ENCODE peak calls at places on chromosomes 6 and 20, in four cellular contexts. Y is substantia nigra, L is body of pancreas, O is A172. N is an unnamed sample.

GRCh38 chr20:10998476-10998875 is 324.7 kb upstream of the JAG1 start:
- DNase-seq in Y (no peak), L (no peak), O (no peak), N (no peak)

GRCh38 chr20:1809121-1809520 is 86.1 kb upstream of the SIRPA start:
- DNase-seq in Y (no peak), L (no peak), O (peak; percentile 95), N (no peak)

GRCh38 chr6:9543649-9544048 is 871.2 kb downstream of the TFAP2A start:
- DNase-seq in Y (no peak), L (no peak), O (peak; percentile 23), N (no peak)

GRCh38 chr20:49276201-49276894 is 1.5 kb downstream of the ZNFX1 start:
- DNase-seq in Y (no peak), L (no peak), O (peak; percentile 48), N (no peak)

GRCh38 chr6:117072134-117072533 is 193.2 kb upstream of the VGLL2 start:
- DNase-seq in Y (no peak), L (no peak), O (no peak), N (no peak)

GRCh38 chr20:46568570-46569129 is 18.2 kb upstream of the OCSTAMP start:
- DNase-seq in Y (peak; percentile 92), L (peak; percentile 96), O (peak; percentile 59), N (peak; percentile 34)

GRCh38 chr20:19737025-19737424 is 21.0 kb upstream of the RIN2 start:
- DNase-seq in Y (no peak), L (no peak), O (peak; percentile 28), N (no peak)

GRCh38 chr6:7914991-7915789 is 4.6 kb upstream of the TXNDC5 start:
- DNase-seq in Y (no peak), L (peak; percentile 39), O (no peak), N (no peak)

GRCh38 chr20:9220874-9221547 is 152.1 kb downstream of the PLCB4 start:
- DNase-seq in Y (no peak), L (no peak), O (no peak), N (no peak)

GRCh38 chr20:63696311-63696627 is 183 bp upstream of the TNFRSF6B start:
- DNase-seq in Y (no peak), L (peak; percentile 19), O (no peak), N (no peak)

GRCh38 chr20:2956480-2956879 is 83.2 kb downstream of the PTPRA start:
- DNase-seq in Y (no peak), L (no peak), O (no peak), N (no peak)

GRCh38 chr20:35200255-35200654 is 26.2 kb upstream of the MMP24 start:
- DNase-seq in Y (no peak), L (no peak), O (peak; percentile 73), N (no peak)

GRCh38 chr6:32047855-32048766 is 9.9 kb downstream of the CYP21A2 start:
- DNase-seq in Y (peak; percentile 22), L (peak; percentile 77), O (peak; percentile 66), N (peak; percentile 87)

GRCh38 chr6:83429857-83430605 is 820 bp downstream of the ME1 start:
- DNase-seq in Y (peak; percentile 2), L (peak; percentile 45), O (peak; percentile 52), N (peak; percentile 56)

GRCh38 chr6:30814137-30815084 is 69.9 kb upstream of the DDR1 start:
- DNase-seq in Y (no peak), L (peak; percentile 21), O (peak; percentile 91), N (no peak)

GRCh38 chr6:144007779-144008500 is at the start of gene PLAGL1:
- DNase-seq in Y (no peak), L (peak; percentile 73), O (peak; percentile 16), N (peak; percentile 81)

GRCh38 chr20:57398231-57398821 is 7.1 kb downstream of the RBM38 start:
- DNase-seq in Y (no peak), L (peak; percentile 78), O (no peak), N (no peak)

GRCh38 chr20:57695012-57695411 is 14.8 kb downstream of the PMEPA1 start:
- DNase-seq in Y (no peak), L (peak; percentile 79), O (peak; percentile 88), N (no peak)

GRCh38 chr20:719816-720215 is 44.2 kb upstream of the SCRT2 start:
- DNase-seq in Y (no peak), L (no peak), O (no peak), N (no peak)

GRCh38 chr20:41304413-41305079 is 13.0 kb downstream of the ZHX3 start:
- DNase-seq in Y (no peak), L (no peak), O (no peak), N (no peak)

GRCh38 chr20:64176548-64177419 is 12.5 kb downstream of the MYT1 start:
- DNase-seq in Y (peak; percentile 79), L (no peak), O (no peak), N (no peak)

GRCh38 chr6:7769702-7770101 is 43.8 kb downstream of the BMP6 start:
- DNase-seq in Y (no peak), L (no peak), O (peak; percentile 27), N (no peak)

GRCh38 chr6:10837997-10838793 is at the start of gene MAK:
- DNase-seq in Y (peak; percentile 76), L (peak; percentile 91), O (peak; percentile 77), N (peak; percentile 97)

GRCh38 chr6:108565893-108566292 is 5.2 kb downstream of the FOXO3 start:
- DNase-seq in Y (no peak), L (peak; percentile 37), O (peak; percentile 20), N (no peak)

GRCh38 chr6:1601616-1602355 is 7.9 kb upstream of the FOXC1 start:
- DNase-seq in Y (no peak), L (no peak), O (no peak), N (no peak)

GRCh38 chr6:33731751-33732282 is 14.9 kb downstream of the IP6K3 start:
- DNase-seq in Y (no peak), L (peak; percentile 35), O (no peak), N (no peak)

GRCh38 chr6:160030103-160030502 is 61.2 kb downstream of the IGF2R start:
- DNase-seq in Y (peak; percentile 34), L (peak; percentile 86), O (peak; percentile 94), N (no peak)

GRCh38 chr20:62142252-62143117 is 709 bp downstream of the PSMA7 start:
- DNase-seq in Y (no peak), L (no peak), O (no peak), N (no peak)

GRCh38 chr6:44250067-44250717 is 3.3 kb downstream of the HSP90AB1 start:
- DNase-seq in Y (no peak), L (no peak), O (no peak), N (no peak)

GRCh38 chr6:93819189-93819588 is 399.8 kb upstream of the EPHA7 start:
- DNase-seq in Y (no peak), L (no peak), O (no peak), N (peak; percentile 4)

GRCh38 chr6:11491596-11491995 is 46.0 kb upstream of the TMEM170B start:
- DNase-seq in Y (no peak), L (no peak), O (no peak), N (no peak)

GRCh38 chr6:130906736-130907381 is 79.7 kb downstream of the SMLR1 start:
- DNase-seq in Y (no peak), L (no peak), O (no peak), N (no peak)

GRCh38 chr6:128371113-128371512 is 149.3 kb downstream of the PTPRK start:
- DNase-seq in Y (no peak), L (no peak), O (no peak), N (no peak)

GRCh38 chr6:40077315-40077714 is 143.1 kb upstream of the MOCS1 start:
- DNase-seq in Y (no peak), L (no peak), O (no peak), N (no peak)

GRCh38 chr6:39319621-39320369 is 2.7 kb downstream of the KCNK16 start:
- DNase-seq in Y (no peak), L (no peak), O (no peak), N (no peak)

GRCh38 chr6:69994251-69994650 is 127.9 kb downstream of the COL19A1 start:
- DNase-seq in Y (no peak), L (no peak), O (peak; percentile 2), N (no peak)

N was measured in HEK293T.